ENCODE peak calls at places on chromosomes 2 and 18, in six cellular contexts. One of them, this sample, is unnamed.
A peak's percentile ranks its signal among the peaks of the same experiment; 100 is the strongest.

GRCh38 chr2:20661981-20662937 is 4.7 kb upstream of the GDF7 start:
- DNase-seq in psoas muscle: no peak
- DNase-seq in thoracic aorta: no peak
- DNase-seq in brain microvascular endothelial cell: no peak
- DNase-seq in mammary epithelial cell: no peak
- DNase-seq in CD8-positive, alpha-beta memory T cell: no peak
- DNase-seq in this sample: no peak

GRCh38 chr2:242010567-242011513 is 141.3 kb downstream of the RTP5 start:
- DNase-seq in psoas muscle: no peak
- DNase-seq in thoracic aorta: no peak
- DNase-seq in brain microvascular endothelial cell: no peak
- DNase-seq in mammary epithelial cell: no peak
- DNase-seq in CD8-positive, alpha-beta memory T cell: no peak
- DNase-seq in this sample: peak; percentile 39

GRCh38 chr18:45865466-45865865 is 40.0 kb downstream of the SIGLEC15 start:
- DNase-seq in psoas muscle: no peak
- DNase-seq in thoracic aorta: no peak
- DNase-seq in brain microvascular endothelial cell: no peak
- DNase-seq in mammary epithelial cell: no peak
- DNase-seq in CD8-positive, alpha-beta memory T cell: no peak
- DNase-seq in this sample: no peak

GRCh38 chr2:191318037-191318728 is 73.0 kb downstream of the MYO1B start:
- DNase-seq in psoas muscle: no peak
- DNase-seq in thoracic aorta: no peak
- DNase-seq in brain microvascular endothelial cell: peak; percentile 75
- DNase-seq in mammary epithelial cell: no peak
- DNase-seq in CD8-positive, alpha-beta memory T cell: no peak
- DNase-seq in this sample: no peak

GRCh38 chr2:211132586-211132985 is 576.2 kb downstream of the CPS1 start:
- DNase-seq in psoas muscle: no peak
- DNase-seq in thoracic aorta: no peak
- DNase-seq in brain microvascular endothelial cell: no peak
- DNase-seq in mammary epithelial cell: peak; percentile 20
- DNase-seq in CD8-positive, alpha-beta memory T cell: no peak
- DNase-seq in this sample: no peak

GRCh38 chr2:151289972-151290335 is 486 bp upstream of the NMI start:
- DNase-seq in psoas muscle: peak; percentile 38
- DNase-seq in thoracic aorta: no peak
- DNase-seq in brain microvascular endothelial cell: no peak
- DNase-seq in mammary epithelial cell: peak; percentile 76
- DNase-seq in CD8-positive, alpha-beta memory T cell: no peak
- DNase-seq in this sample: no peak

GRCh38 chr2:218879881-218880748 is 537 bp upstream of the WNT10A start:
- DNase-seq in psoas muscle: peak; percentile 44
- DNase-seq in thoracic aorta: no peak
- DNase-seq in brain microvascular endothelial cell: no peak
- DNase-seq in mammary epithelial cell: no peak
- DNase-seq in CD8-positive, alpha-beta memory T cell: peak; percentile 88
- DNase-seq in this sample: no peak

GRCh38 chr18:37676276-37676675 is 110.7 kb upstream of the CELF4 start:
- DNase-seq in psoas muscle: no peak
- DNase-seq in thoracic aorta: no peak
- DNase-seq in brain microvascular endothelial cell: no peak
- DNase-seq in mammary epithelial cell: no peak
- DNase-seq in CD8-positive, alpha-beta memory T cell: no peak
- DNase-seq in this sample: no peak

GRCh38 chr2:21020668-21021288 is 23.1 kb downstream of the APOB start:
- DNase-seq in psoas muscle: no peak
- DNase-seq in thoracic aorta: no peak
- DNase-seq in brain microvascular endothelial cell: no peak
- DNase-seq in mammary epithelial cell: no peak
- DNase-seq in CD8-positive, alpha-beta memory T cell: no peak
- DNase-seq in this sample: no peak

GRCh38 chr2:118257696-118258095 is 169.4 kb downstream of the INSIG2 start:
- DNase-seq in psoas muscle: no peak
- DNase-seq in thoracic aorta: no peak
- DNase-seq in brain microvascular endothelial cell: no peak
- DNase-seq in mammary epithelial cell: no peak
- DNase-seq in CD8-positive, alpha-beta memory T cell: no peak
- DNase-seq in this sample: no peak
- H3K27me3 ChIP-seq in psoas muscle: no peaks in the 10 kb centered on the region
- H3K27me3 ChIP-seq in thoracic aorta: no peaks in the 10 kb centered on the region
- H3K27me3 ChIP-seq in brain microvascular endothelial cell: no peaks in the 10 kb centered on the region
- H3K27me3 ChIP-seq in mammary epithelial cell: no peaks in the 10 kb centered on the region
- H3K27me3 ChIP-seq in CD8-positive, alpha-beta memory T cell: no peaks in the 10 kb centered on the region
- H3K27me3 ChIP-seq in this sample: no peaks in the 10 kb centered on the region

GRCh38 chr2:176130917-176131616 is 1.6 kb downstream of the HOXD8 start:
- DNase-seq in psoas muscle: no peak
- DNase-seq in thoracic aorta: no peak
- DNase-seq in brain microvascular endothelial cell: no peak
- DNase-seq in mammary epithelial cell: no peak
- DNase-seq in CD8-positive, alpha-beta memory T cell: no peak
- DNase-seq in this sample: no peak
- H3K4me3 ChIP-seq in psoas muscle: peak overlapping the region; percentile 84
- H3K4me3 ChIP-seq in thoracic aorta: peak overlapping the region; percentile 85
- H3K4me3 ChIP-seq in brain microvascular endothelial cell: no peak overlapping the region
- H3K4me3 ChIP-seq in mammary epithelial cell: no peak overlapping the region
- H3K4me3 ChIP-seq in CD8-positive, alpha-beta memory T cell: no peak overlapping the region
- H3K4me3 ChIP-seq in this sample: peak overlapping the region; percentile 90

GRCh38 chr2:112137516-112138142 is 556 bp upstream of the FBLN7 start:
- DNase-seq in psoas muscle: no peak
- DNase-seq in thoracic aorta: no peak
- DNase-seq in brain microvascular endothelial cell: no peak
- DNase-seq in mammary epithelial cell: peak; percentile 14
- DNase-seq in CD8-positive, alpha-beta memory T cell: no peak
- DNase-seq in this sample: no peak
- H3K27me3 ChIP-seq in psoas muscle: peaks cover 30% of the 10 kb centered on the region
- H3K27me3 ChIP-seq in thoracic aorta: no peaks in the 10 kb centered on the region
- H3K27me3 ChIP-seq in brain microvascular endothelial cell: peaks cover 1% of the 10 kb centered on the region
- H3K27me3 ChIP-seq in mammary epithelial cell: peaks cover 4% of the 10 kb centered on the region
- H3K27me3 ChIP-seq in CD8-positive, alpha-beta memory T cell: peaks cover 4% of the 10 kb centered on the region
- H3K27me3 ChIP-seq in this sample: peaks cover 11% of the 10 kb centered on the region

DNA sequence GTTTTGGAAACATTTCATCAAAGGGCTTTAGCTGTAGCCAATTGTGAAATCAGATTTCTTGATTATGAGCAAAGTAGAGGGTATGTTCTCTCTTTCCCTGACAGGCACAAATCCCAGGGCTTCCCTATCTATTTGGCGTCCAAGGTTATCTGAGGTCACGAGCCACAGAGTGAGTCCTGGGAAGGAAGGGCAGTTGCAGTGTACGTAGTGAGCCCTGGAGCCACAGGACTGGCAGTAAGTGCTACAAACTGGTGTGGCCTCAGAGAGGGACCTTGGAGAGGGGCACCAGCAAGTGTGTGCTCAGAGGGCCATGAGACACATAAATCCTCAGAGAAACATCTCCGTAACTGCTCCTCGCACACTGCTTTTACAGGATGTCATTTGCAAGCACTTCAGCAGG is 115.6 kb upstream of the SH3BP4 start:
- DNase-seq in psoas muscle: no peak
- DNase-seq in thoracic aorta: no peak
- DNase-seq in brain microvascular endothelial cell: no peak
- DNase-seq in mammary epithelial cell: no peak
- DNase-seq in CD8-positive, alpha-beta memory T cell: no peak
- DNase-seq in this sample: no peak
- H3K4me3 ChIP-seq in psoas muscle: no peak overlapping the region
- H3K4me3 ChIP-seq in thoracic aorta: no peak overlapping the region
- H3K4me3 ChIP-seq in brain microvascular endothelial cell: no peak overlapping the region
- H3K4me3 ChIP-seq in mammary epithelial cell: no peak overlapping the region
- H3K4me3 ChIP-seq in CD8-positive, alpha-beta memory T cell: no peak overlapping the region
- H3K4me3 ChIP-seq in this sample: no peak overlapping the region

GRCh38 chr2:106547104-106547503 is 59.9 kb downstream of the CD8B2 start:
- DNase-seq in psoas muscle: no peak
- DNase-seq in thoracic aorta: no peak
- DNase-seq in brain microvascular endothelial cell: no peak
- DNase-seq in mammary epithelial cell: no peak
- DNase-seq in CD8-positive, alpha-beta memory T cell: no peak
- DNase-seq in this sample: no peak

GRCh38 chr2:106551466-106552130 is 64.4 kb downstream of the CD8B2 start:
- DNase-seq in psoas muscle: no peak
- DNase-seq in thoracic aorta: no peak
- DNase-seq in brain microvascular endothelial cell: no peak
- DNase-seq in mammary epithelial cell: no peak
- DNase-seq in CD8-positive, alpha-beta memory T cell: no peak
- DNase-seq in this sample: no peak

GRCh38 chr2:106555053-106555452 is 67.9 kb downstream of the CD8B2 start:
- DNase-seq in psoas muscle: no peak
- DNase-seq in thoracic aorta: no peak
- DNase-seq in brain microvascular endothelial cell: no peak
- DNase-seq in mammary epithelial cell: no peak
- DNase-seq in CD8-positive, alpha-beta memory T cell: no peak
- DNase-seq in this sample: no peak

GRCh38 chr2:106547516-106547915 is 60.4 kb downstream of the CD8B2 start:
- DNase-seq in psoas muscle: no peak
- DNase-seq in thoracic aorta: no peak
- DNase-seq in brain microvascular endothelial cell: peak; percentile 0
- DNase-seq in mammary epithelial cell: no peak
- DNase-seq in CD8-positive, alpha-beta memory T cell: no peak
- DNase-seq in this sample: no peak

GRCh38 chr2:106552966-106553365 is 65.8 kb downstream of the CD8B2 start:
- DNase-seq in psoas muscle: no peak
- DNase-seq in thoracic aorta: no peak
- DNase-seq in brain microvascular endothelial cell: no peak
- DNase-seq in mammary epithelial cell: no peak
- DNase-seq in CD8-positive, alpha-beta memory T cell: no peak
- DNase-seq in this sample: no peak
- H3K27me3 ChIP-seq in psoas muscle: no peaks in the 10 kb centered on the region
- H3K27me3 ChIP-seq in thoracic aorta: no peaks in the 10 kb centered on the region
- H3K27me3 ChIP-seq in brain microvascular endothelial cell: no peaks in the 10 kb centered on the region
- H3K27me3 ChIP-seq in mammary epithelial cell: no peaks in the 10 kb centered on the region
- H3K27me3 ChIP-seq in CD8-positive, alpha-beta memory T cell: no peaks in the 10 kb centered on the region
- H3K27me3 ChIP-seq in this sample: no peaks in the 10 kb centered on the region

DNA sequence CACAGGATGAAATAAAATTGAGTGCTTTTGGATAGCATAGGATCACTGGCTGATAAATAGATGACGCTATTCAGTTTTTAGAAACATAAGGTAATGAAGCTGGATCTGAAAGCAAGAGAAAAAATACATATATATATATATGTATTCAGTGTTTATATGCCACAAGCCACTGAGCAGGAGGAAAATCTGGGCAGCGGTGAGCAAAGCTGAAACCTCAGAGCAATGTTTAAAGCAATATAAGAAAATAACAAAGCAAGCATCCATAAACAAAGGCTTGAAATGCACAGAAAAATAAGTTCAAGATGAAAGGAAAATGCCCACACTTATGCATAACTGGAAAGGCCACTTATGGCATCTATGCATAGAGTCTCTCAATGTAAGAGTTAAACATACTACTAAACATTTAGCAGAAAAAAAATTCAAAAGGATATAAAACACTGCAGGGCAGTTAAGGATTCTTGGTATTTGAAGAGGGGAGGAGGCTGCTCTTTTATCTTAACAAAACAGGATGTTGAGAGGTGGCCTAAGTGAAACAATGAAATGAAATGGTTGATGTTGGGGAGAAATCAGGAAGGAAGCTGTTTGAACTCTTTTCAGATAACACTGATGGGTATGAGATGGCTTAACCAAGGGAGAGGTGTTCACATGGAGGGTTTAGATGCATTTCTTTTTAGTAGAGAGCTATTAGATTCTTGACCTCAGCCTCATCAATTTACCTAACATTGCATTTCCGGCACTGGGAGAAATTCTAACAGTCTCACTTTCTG is 129.1 kb downstream of the ARHGAP15 start:
- DNase-seq in psoas muscle: no peak
- DNase-seq in thoracic aorta: no peak
- DNase-seq in brain microvascular endothelial cell: no peak
- DNase-seq in mammary epithelial cell: no peak
- DNase-seq in CD8-positive, alpha-beta memory T cell: no peak
- DNase-seq in this sample: no peak
- H3K4me3 ChIP-seq in psoas muscle: no peak overlapping the region
- H3K4me3 ChIP-seq in thoracic aorta: no peak overlapping the region
- H3K4me3 ChIP-seq in brain microvascular endothelial cell: no peak overlapping the region
- H3K4me3 ChIP-seq in mammary epithelial cell: no peak overlapping the region
- H3K4me3 ChIP-seq in CD8-positive, alpha-beta memory T cell: peak overlapping the region; percentile 37
- H3K4me3 ChIP-seq in this sample: no peak overlapping the region

GRCh38 chr2:19351914-19352697 is 6.3 kb downstream of the OSR1 start:
- DNase-seq in psoas muscle: no peak
- DNase-seq in thoracic aorta: no peak
- DNase-seq in brain microvascular endothelial cell: no peak
- DNase-seq in mammary epithelial cell: no peak
- DNase-seq in CD8-positive, alpha-beta memory T cell: no peak
- DNase-seq in this sample: no peak
- H3K27me3 ChIP-seq in psoas muscle: no peaks in the 10 kb centered on the region
- H3K27me3 ChIP-seq in thoracic aorta: no peaks in the 10 kb centered on the region
- H3K27me3 ChIP-seq in brain microvascular endothelial cell: no peaks in the 10 kb centered on the region
- H3K27me3 ChIP-seq in mammary epithelial cell: no peaks in the 10 kb centered on the region
- H3K27me3 ChIP-seq in CD8-positive, alpha-beta memory T cell: peaks cover 74% of the 10 kb centered on the region
- H3K27me3 ChIP-seq in this sample: no peaks in the 10 kb centered on the region

DNA sequence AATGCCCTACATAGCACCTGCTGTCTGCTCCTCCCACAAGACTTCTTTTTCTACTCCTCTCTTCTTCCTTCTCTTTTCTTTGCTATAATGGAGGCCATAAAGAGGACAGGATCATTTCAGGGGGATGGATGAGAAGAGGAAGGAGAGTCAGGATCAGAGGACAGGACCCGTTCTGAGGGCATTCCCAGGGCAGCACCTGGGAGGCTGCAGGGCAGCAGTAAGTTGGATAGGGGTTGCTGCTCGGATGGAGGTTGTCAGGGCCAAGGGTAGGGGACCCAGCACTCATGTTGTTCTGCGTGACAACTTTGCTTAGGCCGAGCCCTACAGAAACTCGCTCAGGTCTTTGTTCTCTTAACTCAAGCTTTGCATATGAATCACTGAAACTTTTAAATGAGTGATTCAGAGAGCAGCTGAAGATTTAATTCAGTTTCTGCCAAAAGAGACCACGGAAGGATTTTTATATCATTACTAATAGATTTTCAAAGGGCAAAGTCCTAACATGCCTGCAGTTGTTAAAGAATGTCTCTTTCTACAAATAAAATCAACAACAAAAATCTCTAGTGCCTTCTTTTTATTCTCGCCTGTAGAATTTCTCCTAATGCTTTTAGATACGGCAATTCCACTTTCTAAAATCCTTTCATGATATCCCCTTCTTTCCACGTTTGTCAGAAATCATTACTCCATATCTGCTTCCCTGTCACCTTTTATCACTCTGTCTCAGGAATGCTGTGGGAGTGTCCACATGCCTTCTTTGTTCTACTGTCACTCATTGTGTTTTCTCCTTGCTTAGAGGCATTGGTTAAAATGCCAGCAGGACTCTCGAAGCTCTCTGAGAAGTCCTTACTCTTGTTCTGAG is 11.1 kb upstream of the GALNT5 start:
- DNase-seq in psoas muscle: no peak
- DNase-seq in thoracic aorta: no peak
- DNase-seq in brain microvascular endothelial cell: peak; percentile 85
- DNase-seq in mammary epithelial cell: peak; percentile 97
- DNase-seq in CD8-positive, alpha-beta memory T cell: no peak
- DNase-seq in this sample: peak; percentile 90
- H3K4me3 ChIP-seq in psoas muscle: no peak overlapping the region
- H3K4me3 ChIP-seq in thoracic aorta: no peak overlapping the region
- H3K4me3 ChIP-seq in brain microvascular endothelial cell: no peak overlapping the region
- H3K4me3 ChIP-seq in mammary epithelial cell: no peak overlapping the region
- H3K4me3 ChIP-seq in CD8-positive, alpha-beta memory T cell: no peak overlapping the region
- H3K4me3 ChIP-seq in this sample: no peak overlapping the region

This sample was measured in SJSA1.